ENCODE peak calls at places on chromosomes 4 and X, in five cellular contexts. One of them, this sample, is unnamed.

GRCh38 chr4:79247695-79248394 is 78.0 kb downstream of the NAA11 start:
- DNase-seq in endothelial cell: no peak
- DNase-seq in AG08395: no peak
- DNase-seq in NCI-H2029 treated with DMSO at 0.1 percent for 48 hours: no peak
- DNase-seq in renal cortical epithelial cell: no peak
- DNase-seq in this sample: peak

GRCh38 chrX:39576081-39576701 is 521.6 kb downstream of the BCOR start:
- DNase-seq in endothelial cell: no peak
- DNase-seq in AG08395: no peak
- DNase-seq in NCI-H2029 treated with DMSO at 0.1 percent for 48 hours: no peak
- DNase-seq in renal cortical epithelial cell: no peak
- DNase-seq in this sample: no peak

GRCh38 chr4:47167391-47167790 is 136.0 kb downstream of the GABRB1 start:
- DNase-seq in endothelial cell: no peak
- DNase-seq in AG08395: no peak
- DNase-seq in NCI-H2029 treated with DMSO at 0.1 percent for 48 hours: no peak
- DNase-seq in renal cortical epithelial cell: no peak
- DNase-seq in this sample: no peak

GRCh38 chr4:6955261-6955911 is 45.8 kb downstream of the TBC1D14 start:
- DNase-seq in endothelial cell: no peak
- DNase-seq in AG08395: no peak
- DNase-seq in NCI-H2029 treated with DMSO at 0.1 percent for 48 hours: no peak
- DNase-seq in renal cortical epithelial cell: no peak
- DNase-seq in this sample: no peak

GRCh38 chr4:156983366-156983765 is 11.8 kb upstream of the PDGFC start:
- DNase-seq in endothelial cell: no peak
- DNase-seq in AG08395: no peak
- DNase-seq in NCI-H2029 treated with DMSO at 0.1 percent for 48 hours: no peak
- DNase-seq in renal cortical epithelial cell: no peak
- DNase-seq in this sample: peak

GRCh38 chr4:58413849-58414248 is 1303.7 kb upstream of the IGFBP7 start:
- DNase-seq in endothelial cell: no peak
- DNase-seq in AG08395: no peak
- DNase-seq in NCI-H2029 treated with DMSO at 0.1 percent for 48 hours: no peak
- DNase-seq in renal cortical epithelial cell: no peak
- DNase-seq in this sample: no peak

GRCh38 chr4:3340703-3341088 is 47.9 kb downstream of the RGS12 start:
- DNase-seq in endothelial cell: no peak
- DNase-seq in AG08395: no peak
- DNase-seq in NCI-H2029 treated with DMSO at 0.1 percent for 48 hours: peak
- DNase-seq in renal cortical epithelial cell: no peak
- DNase-seq in this sample: no peak

GRCh38 chrX:25001808-25002657 is 13.7 kb downstream of the ARX start:
- DNase-seq in endothelial cell: no peak
- DNase-seq in AG08395: no peak
- DNase-seq in NCI-H2029 treated with DMSO at 0.1 percent for 48 hours: no peak
- DNase-seq in renal cortical epithelial cell: no peak
- DNase-seq in this sample: peak